ENCODE peak calls at places on chromosome 7, in six cellular contexts. Z, Y, A, N, J and V are unnamed samples.

GRCh38 chr7:135801877-135802276 is 53.3 kb upstream of the FAM180A start:
- DNase-seq in Z (no peak), Y (no peak), A (no peak), N (no peak), J (no peak), V (no peak)

GRCh38 chr7:91379246-91379645 is 115.0 kb downstream of the FZD1 start:
- DNase-seq in Z (no peak), Y (no peak), A (no peak), N (no peak), J (no peak), V (no peak)

GRCh38 chr7:21261627-21262564 is 166.0 kb upstream of the SP4 start:
- DNase-seq in Z (peak; percentile 14), Y (no peak), A (peak; percentile 5), N (no peak), J (peak; percentile 56), V (no peak)

GRCh38 chr7:116733924-116734591 is 62.1 kb downstream of the MET start:
- DNase-seq in Z (no peak), Y (no peak), A (no peak), N (no peak), J (no peak), V (no peak)

GRCh38 chr7:87875151-87876039 is 765 bp downstream of the SLC25A40 start:
- DNase-seq in Z (peak; percentile 86), Y (no peak), A (peak; percentile 17), N (no peak), J (peak; percentile 49), V (no peak)

GRCh38 chr7:66556549-66557213 is 72.0 kb upstream of the KCTD7 start:
- DNase-seq in Z (peak; percentile 47), Y (no peak), A (no peak), N (peak; percentile 84), J (no peak), V (no peak)

GRCh38 chr7:676972-677385 is 49.5 kb upstream of the DNAAF5 start:
- DNase-seq in Z (no peak), Y (no peak), A (no peak), N (no peak), J (no peak), V (no peak)

GRCh38 chr7:78501064-78501463 is 702.5 kb downstream of the PHTF2 start:
- DNase-seq in Z (no peak), Y (no peak), A (no peak), N (no peak), J (no peak), V (no peak)

GRCh38 chr7:127629268-127629854 is 11.4 kb upstream of the PAX4 start:
- DNase-seq in Z (peak; percentile 58), Y (no peak), A (peak; percentile 36), N (no peak), J (peak; percentile 66), V (no peak)

GRCh38 chr7:110119883-110120581 is 970.9 kb upstream of the LRRN3 start:
- DNase-seq in Z (no peak), Y (no peak), A (no peak), N (no peak), J (no peak), V (no peak)

GRCh38 chr7:130566168-130566897 is 74.4 kb downstream of the MEST start:
- DNase-seq in Z (no peak), Y (no peak), A (no peak), N (no peak), J (peak; percentile 13), V (no peak)

GRCh38 chr7:117931314-117931713 is 58.1 kb upstream of the CTTNBP2 start:
- DNase-seq in Z (no peak), Y (no peak), A (no peak), N (no peak), J (no peak), V (no peak)

GRCh38 chr7:68694656-68695055 is 903.6 kb upstream of the AUTS2 start:
- DNase-seq in Z (no peak), Y (no peak), A (no peak), N (no peak), J (no peak), V (no peak)

GRCh38 chr7:150927954-150928340 is 50.2 kb downstream of the KCNH2 start:
- DNase-seq in Z (no peak), Y (no peak), A (no peak), N (no peak), J (peak; percentile 78), V (no peak)

GRCh38 chr7:96640054-96640453 is 69.6 kb downstream of the SEM1 start:
- DNase-seq in Z (no peak), Y (no peak), A (no peak), N (no peak), J (no peak), V (no peak)

GRCh38 chr7:71613316-71613715 is 481.4 kb downstream of the GALNT17 start:
- DNase-seq in Z (no peak), Y (no peak), A (no peak), N (no peak), J (no peak), V (no peak)

GRCh38 chr7:135692055-135692454 is 29.7 kb downstream of the STMP1 start:
- DNase-seq in Z (no peak), Y (no peak), A (no peak), N (no peak), J (no peak), V (no peak)

GRCh38 chr7:23474098-23474828 is 4.0 kb upstream of the IGF2BP3 start:
- DNase-seq in Z (peak; percentile 94), Y (no peak), A (peak; percentile 72), N (peak; percentile 92), J (peak; percentile 98), V (peak; percentile 91)

GRCh38 chr7:33639552-33640197 is 265.7 kb upstream of the BMPER start:
- DNase-seq in Z (no peak), Y (no peak), A (no peak), N (no peak), J (no peak), V (no peak)

GRCh38 chr7:5450549-5451327 is 27.1 kb upstream of the TNRC18 start:
- DNase-seq in Z (peak; percentile 94), Y (no peak), A (peak; percentile 72), N (peak; percentile 80), J (peak; percentile 69), V (no peak)

GRCh38 chr7:135653285-135654080 is 8.8 kb upstream of the STMP1 start:
- DNase-seq in Z (peak; percentile 22), Y (no peak), A (no peak), N (no peak), J (peak; percentile 44), V (no peak)

GRCh38 chr7:115087437-115087836 is 165.5 kb downstream of the MDFIC start:
- DNase-seq in Z (no peak), Y (no peak), A (no peak), N (no peak), J (no peak), V (no peak)

GRCh38 chr7:157428554-157428945 is 91.7 kb downstream of the DNAJB6 start:
- DNase-seq in Z (no peak), Y (no peak), A (no peak), N (no peak), J (no peak), V (no peak)

GRCh38 chr7:65379318-65379717 is 5.7 kb downstream of the ZNF92 start:
- DNase-seq in Z (no peak), Y (no peak), A (no peak), N (no peak), J (no peak), V (no peak)

GRCh38 chr7:32453286-32454011 is 36.7 kb downstream of the LSM5 start:
- DNase-seq in Z (no peak), Y (no peak), A (no peak), N (no peak), J (no peak), V (no peak)

DNA sequence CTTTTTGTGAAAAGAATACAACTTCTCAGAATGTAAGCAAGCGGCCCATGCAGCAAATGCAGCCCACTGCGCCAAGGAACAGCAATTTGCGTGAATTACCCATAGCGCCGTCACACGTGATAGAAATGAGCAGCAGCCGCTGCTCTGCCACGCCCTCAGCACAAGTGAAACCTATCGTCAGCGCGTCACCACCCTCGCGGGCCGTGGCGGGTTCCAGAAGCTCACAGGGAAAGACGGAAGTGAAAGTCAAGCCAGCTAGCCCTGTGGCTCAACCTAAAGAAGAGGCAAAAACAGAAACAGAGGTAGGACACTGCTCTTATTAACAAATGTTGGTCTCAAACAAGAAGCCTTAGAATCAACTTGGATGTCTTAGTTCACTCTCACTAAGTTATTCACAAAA is 70.5 kb downstream of the SHH start:
- DNase-seq in Z (no peak), Y (no peak), A (no peak), N (peak; percentile 87), J (no peak), V (no peak)
- TF ChIP-seq POLR2AphosphoS5 in Z (no peak), Y (no peak), A (no peak), N (no peak), J (no peak), V (no peak)

DNA sequence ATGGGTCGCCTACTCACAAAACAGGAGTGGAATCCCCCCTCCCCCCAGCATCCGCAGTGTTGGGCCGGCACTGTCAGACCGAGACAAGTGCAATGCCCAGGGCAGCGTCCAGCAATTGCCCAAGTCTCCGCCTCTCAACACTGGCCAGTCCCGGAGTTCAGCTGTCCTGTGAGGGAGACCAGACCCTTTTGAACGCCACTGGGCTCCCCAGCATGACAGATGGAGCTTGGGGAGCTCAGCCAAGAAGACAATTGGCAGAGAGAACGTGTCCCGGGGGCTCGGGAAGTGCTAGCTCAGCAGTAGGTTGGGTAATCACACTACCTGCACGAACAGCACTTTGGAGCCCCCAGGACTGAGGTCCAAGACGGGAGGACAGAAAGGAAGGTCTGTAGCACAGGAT is 4.7 kb downstream of the COPS6 start:
- DNase-seq in Z (peak; percentile 52), Y (no peak), A (no peak), N (no peak), J (no peak), V (no peak)
- TF ChIP-seq POLR2AphosphoS5 in Z (no peak), Y (no peak), A (no peak), N (no peak), J (no peak), V (no peak)

GRCh38 chr7:75869776-75870379 is 9.0 kb upstream of the RHBDD2 start:
- DNase-seq in Z (no peak), Y (no peak), A (no peak), N (no peak), J (no peak), V (no peak)

GRCh38 chr7:75866129-75866496 is 12.7 kb upstream of the RHBDD2 start:
- DNase-seq in Z (no peak), Y (no peak), A (no peak), N (no peak), J (no peak), V (no peak)

GRCh38 chr7:75868153-75868552 is 10.7 kb upstream of the RHBDD2 start:
- DNase-seq in Z (no peak), Y (no peak), A (no peak), N (no peak), J (no peak), V (no peak)

GRCh38 chr7:75866497-75867389 is 12.1 kb upstream of the RHBDD2 start:
- DNase-seq in Z (peak; percentile 86), Y (peak; percentile 75), A (peak; percentile 48), N (peak; percentile 56), J (peak; percentile 85), V (no peak)

DNA sequence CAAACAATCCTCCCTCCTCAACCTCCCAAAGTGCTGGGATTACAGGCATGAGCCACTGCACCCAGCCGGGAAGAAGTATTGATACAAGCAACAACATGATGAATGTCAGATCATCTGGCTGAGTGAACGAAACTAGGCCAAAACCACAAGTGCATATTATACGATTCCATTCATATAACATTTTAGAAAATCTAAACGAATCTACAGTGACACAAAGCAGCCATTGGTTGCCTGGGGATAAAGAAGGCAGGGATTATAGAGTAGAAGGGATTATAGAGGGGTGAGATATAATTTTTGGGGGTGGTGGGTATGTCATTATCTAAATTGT is 11.5 kb upstream of the RHBDD2 start:
- DNase-seq in Z (no peak), Y (no peak), A (no peak), N (no peak), J (no peak), V (no peak)
- TF ChIP-seq POLR2AphosphoS5 in Z (no peak), Y (no peak), A (no peak), N (no peak), J (no peak), V (no peak)

GRCh38 chr7:73966062-73966940 is 61.7 kb upstream of the ELN start:
- DNase-seq in Z (no peak), Y (no peak), A (no peak), N (peak; percentile 58), J (no peak), V (no peak)
- TF ChIP-seq POLR2AphosphoS5 in Z (no peak), Y (no peak), A (no peak), N (no peak), J (no peak), V (no peak)